ENCODE peak calls at places on chromosomes 2 and 18, in four cellular contexts. U is IMR-90, H is mesendoderm, K is H1. D is an unnamed sample.

GRCh38 chr2:46487667-46488333 is 8.4 kb downstream of the TMEM247 start:
- DNase-seq in H (peak; percentile 61), U (peak; percentile 80), K (no peak), D (peak; percentile 23)

GRCh38 chr2:71060211-71060610 is 8.2 kb upstream of the NAGK start:
- DNase-seq in H (no peak), K (no peak), U (no peak), D (no peak)

GRCh38 chr18:13136689-13137040 is 81.9 kb upstream of the LDLRAD4 start:
- DNase-seq in U (no peak), K (no peak), H (no peak), D (peak; percentile 58)

GRCh38 chr2:57396364-57397098 is 650.1 kb upstream of the VRK2 start:
- DNase-seq in H (peak; percentile 47), K (no peak), U (no peak), D (peak; percentile 38)

GRCh38 chr2:53939656-53940055 is 31.1 kb downstream of the PSME4 start:
- DNase-seq in U (peak; percentile 53), K (no peak), H (no peak), D (no peak)

GRCh38 chr2:10924859-10925258 is 13.1 kb downstream of the KCNF1 start:
- DNase-seq in U (no peak), K (no peak), H (no peak), D (no peak)

GRCh38 chr2:43220982-43221659 is 5.3 kb downstream of the ZFP36L2 start:
- DNase-seq in U (peak; percentile 95), H (peak; percentile 86), K (no peak), D (peak; percentile 69)

GRCh38 chr2:217249490-217250451 is 389.9 kb upstream of the TNP1 start:
- DNase-seq in H (no peak), K (no peak), U (no peak), D (no peak)

GRCh38 chr18:596288-596881 is 403 bp upstream of the CLUL1 start:
- DNase-seq in K (peak; percentile 68), H (peak; percentile 87), U (no peak), D (peak; percentile 82)

GRCh38 chr2:64453710-64454315 is at the start of gene LGALSL:
- DNase-seq in U (peak; percentile 24), H (peak; percentile 82), K (no peak), D (peak; percentile 92)

GRCh38 chr2:216351172-216351925 is 20.9 kb downstream of the MARCHF4 start:
- DNase-seq in H (no peak), U (peak; percentile 40), K (no peak), D (no peak)

GRCh38 chr2:230717595-230717994 is 5.0 kb downstream of the CAB39 start:
- DNase-seq in U (no peak), K (no peak), H (peak; percentile 85), D (no peak)

GRCh38 chr2:17416891-17417391 is 101.3 kb downstream of the RAD51AP2 start:
- DNase-seq in U (peak; percentile 81), H (no peak), K (no peak), D (no peak)

GRCh38 chr2:239949537-239949936 is 75.6 kb downstream of the NDUFA10 start:
- DNase-seq in K (no peak), H (no peak), U (no peak), D (peak; percentile 13)

GRCh38 chr2:124018894-124019293 is 6.2 kb upstream of the CNTNAP5 start:
- DNase-seq in H (no peak), U (no peak), K (no peak), D (no peak)

GRCh38 chr2:222569826-222570225 is 86.1 kb downstream of the FARSB start:
- DNase-seq in K (no peak), H (no peak), U (peak; percentile 35), D (no peak)

GRCh38 chr2:28423856-28424605 is 31.4 kb downstream of the FOSL2 start:
- DNase-seq in U (peak; percentile 44), K (no peak), H (no peak), D (no peak)

GRCh38 chr2:88735853-88736252 is 44.4 kb downstream of the RPIA start:
- DNase-seq in K (no peak), H (no peak), U (no peak), D (no peak)

GRCh38 chr2:124136110-124136509 is 111.0 kb downstream of the CNTNAP5 start:
- DNase-seq in H (no peak), K (no peak), U (no peak), D (no peak)

GRCh38 chr2:164430166-164430783 is 191.0 kb downstream of the GRB14 start:
- DNase-seq in U (peak; percentile 38), K (no peak), H (peak; percentile 52), D (peak; percentile 34)

GRCh38 chr2:8514748-8515389 is 167.0 kb upstream of the ID2 start:
- DNase-seq in K (no peak), H (no peak), U (no peak), D (no peak)

GRCh38 chr2:159349674-159350299 is 63.3 kb upstream of the WDSUB1 start:
- DNase-seq in U (peak; percentile 5), K (no peak), H (no peak), D (no peak)

GRCh38 chr2:32058130-32058529 is 5.2 kb upstream of the SPAST start:
- DNase-seq in H (no peak), K (no peak), U (peak; percentile 67), D (no peak)

GRCh38 chr2:79940366-79940765 is 364.2 kb downstream of the LRRTM1 start:
- DNase-seq in H (no peak), K (no peak), U (no peak), D (no peak)

GRCh38 chr2:152505495-152505906 is 170.5 kb downstream of the FMNL2 start:
- DNase-seq in U (peak; percentile 41), K (no peak), H (no peak), D (no peak)

GRCh38 chr2:9112079-9112721 is 94.4 kb upstream of the ASAP2 start:
- DNase-seq in K (no peak), H (no peak), U (peak; percentile 96), D (no peak)

GRCh38 chr2:190843874-190844699 is 36.5 kb upstream of the GLS start:
- DNase-seq in K (no peak), U (peak; percentile 69), H (no peak), D (no peak)

GRCh38 chr18:56189615-56190014 is 448.8 kb downstream of the TXNL1 start:
- DNase-seq in U (no peak), H (no peak), K (no peak), D (no peak)

GRCh38 chr2:215419769-215420470 is 15.9 kb downstream of the FN1 start:
- DNase-seq in H (no peak), K (no peak), U (no peak), D (no peak)

GRCh38 chr2:118992740-118993391 is 50.9 kb downstream of the MARCO start:
- DNase-seq in K (no peak), U (no peak), H (no peak), D (no peak)

GRCh38 chr2:18219676-18220075 is 340.8 kb downstream of the RDH14 start:
- DNase-seq in U (peak; percentile 18), H (no peak), K (no peak), D (no peak)

GRCh38 chr2:212237350-212238095 is 301.1 kb downstream of the ERBB4 start:
- DNase-seq in U (no peak), H (peak; percentile 29), K (no peak), D (peak; percentile 60)

GRCh38 chr18:23136326-23137092 is 1.2 kb downstream of the CABLES1 start:
- DNase-seq in K (no peak), H (peak; percentile 46), U (no peak), D (peak; percentile 41)

GRCh38 chr18:79566841-79567370 is 112.7 kb upstream of the CTDP1 start:
- DNase-seq in K (no peak), U (no peak), H (peak; percentile 89), D (no peak)

GRCh38 chr2:181552808-181553207 is 95.6 kb downstream of the ITGA4 start:
- DNase-seq in H (peak; percentile 32), K (no peak), U (no peak), D (no peak)

GRCh38 chr18:63082661-63083531 is 236.7 kb downstream of the BCL2 start:
- DNase-seq in K (no peak), U (no peak), H (no peak), D (no peak)

GRCh38 chr2:209331291-209331844 is 92.5 kb upstream of the MAP2 start:
- DNase-seq in H (peak; percentile 81), U (peak; percentile 28), K (no peak), D (no peak)

DNA sequence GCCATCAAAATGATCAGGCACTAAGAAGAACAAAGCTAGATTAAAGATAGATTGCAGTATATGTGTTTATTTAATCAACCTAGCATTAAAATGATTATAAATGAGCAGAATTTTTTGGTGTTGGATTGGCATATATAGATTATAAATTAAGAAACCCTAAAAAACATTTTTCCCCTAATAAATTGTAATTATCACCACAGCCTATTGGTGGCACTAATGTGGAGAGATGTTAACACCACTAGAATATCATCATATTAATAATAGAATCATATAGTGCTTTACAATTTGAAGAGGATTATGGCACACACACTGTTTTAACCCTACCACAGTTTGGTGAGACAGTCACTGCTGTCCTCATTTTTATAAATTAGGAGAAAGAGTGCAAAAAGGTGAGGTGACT is 112.4 kb upstream of the RND3 start:
- DNase-seq in H (no peak), K (no peak), U (no peak), D (no peak)
- H3K56ac ChIP-seq in H (no peak overlapping the region), K (no peak overlapping the region), U (no peak overlapping the region), D (no peak overlapping the region)

GRCh38 chr2:235432741-235433520 is 60.9 kb upstream of the AGAP1 start:
- DNase-seq in K (no peak), H (no peak), U (no peak), D (no peak)
- H3K56ac ChIP-seq in K (no peak overlapping the region), H (no peak overlapping the region), U (no peak overlapping the region), D (no peak overlapping the region)

DNA sequence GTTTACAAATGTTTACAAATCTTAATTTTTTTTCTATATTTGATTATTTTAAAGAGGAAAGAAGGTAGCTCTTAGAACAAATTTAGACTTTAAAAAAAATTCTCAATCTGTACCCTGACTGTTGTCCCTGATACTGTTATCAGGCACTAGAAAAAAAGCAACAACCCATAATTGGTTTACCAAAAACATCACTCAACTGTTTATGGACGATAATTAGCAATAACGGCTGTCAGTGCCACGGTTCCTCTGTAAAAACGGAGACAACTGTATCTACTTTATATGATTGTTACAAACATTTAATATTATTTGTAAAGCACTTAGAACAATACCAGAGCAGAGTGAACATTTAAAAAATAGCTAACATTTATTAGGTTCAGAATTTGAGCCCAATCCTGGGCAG is 25.3 kb downstream of the MAP3K2 start:
- DNase-seq in H (no peak), U (no peak), K (no peak), D (no peak)
- H3K56ac ChIP-seq in H (no peak overlapping the region), U (no peak overlapping the region), K (no peak overlapping the region), D (no peak overlapping the region)

DNA sequence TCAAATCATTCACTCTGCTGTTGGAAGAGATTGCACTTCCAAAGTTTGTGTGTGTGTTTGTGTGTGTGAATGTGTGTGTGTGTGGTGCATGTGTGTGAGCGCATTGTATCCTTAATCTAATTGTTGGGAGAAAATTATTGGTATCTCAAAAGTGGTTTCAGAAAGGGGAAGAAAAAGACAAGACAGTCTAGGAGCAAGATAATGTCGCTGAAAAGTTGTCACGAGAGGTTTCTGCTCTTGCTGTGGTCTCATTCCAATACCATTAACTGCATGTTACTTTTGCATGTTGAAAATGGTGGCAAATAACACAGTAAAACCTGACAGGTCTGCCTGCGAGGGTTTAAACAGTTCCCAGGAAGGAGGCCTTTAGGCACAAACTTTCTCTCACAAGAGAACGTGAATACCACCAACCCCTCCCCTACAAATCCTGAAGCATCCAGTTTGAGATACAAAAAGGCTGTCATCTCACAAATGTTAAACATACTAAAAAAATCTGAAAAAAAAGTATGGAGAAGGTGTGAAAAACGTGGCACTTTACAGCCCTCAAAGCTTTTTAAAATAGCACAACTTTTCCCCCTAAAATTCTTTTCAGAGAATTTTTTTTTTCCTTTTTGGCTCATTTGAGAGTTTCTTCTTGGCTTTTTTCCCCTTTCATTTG is 10.2 kb downstream of the ZEB2 start:
- DNase-seq in U (no peak), K (no peak), H (peak; percentile 55), D (no peak)
- H3K56ac ChIP-seq in U (no peak overlapping the region), K (no peak overlapping the region), H (no peak overlapping the region), D (no peak overlapping the region)

GRCh38 chr2:135169900-135170753 is 118.0 kb downstream of the RAB3GAP1 start:
- DNase-seq in H (no peak), K (no peak), U (no peak), D (no peak)
- H3K56ac ChIP-seq in H (no peak overlapping the region), K (no peak overlapping the region), U (no peak overlapping the region), D (no peak overlapping the region)